ENCODE peak calls at places on chromosomes 13 and 19, in six cellular contexts. V, L, F, A, G and O are unnamed samples.

GRCh38 chr19:38417544-38418506 is 8.2 kb downstream of the RASGRP4 start:
- DNase-seq in V (peak), L (no peak), F (peak), A (peak), G (no peak), O (no peak)

GRCh38 chr13:61727714-61728275 is 312.1 kb upstream of the PCDH20 start:
- DNase-seq in V (no peak), L (no peak), F (peak), A (no peak), G (peak), O (no peak)

GRCh38 chr13:41017153-41017552 is 2.0 kb downstream of the ELF1 start:
- DNase-seq in V (peak), L (no peak), F (no peak), A (no peak), G (no peak), O (no peak)

GRCh38 chr13:112696001-112696868 is 6.4 kb downstream of the ATP11A start:
- DNase-seq in V (no peak), L (no peak), F (no peak), A (no peak), G (no peak), O (no peak)

GRCh38 chr13:29861694-29862110 is 11.3 kb upstream of the UBL3 start:
- DNase-seq in V (no peak), L (no peak), F (no peak), A (no peak), G (peak), O (peak)

GRCh38 chr13:76014618-76015315 is 378.6 kb downstream of the LMO7 start:
- DNase-seq in V (no peak), L (no peak), F (peak), A (no peak), G (peak), O (no peak)

GRCh38 chr19:46601318-46602224 is at the start of gene CALM3:
- DNase-seq in V (no peak), L (no peak), F (no peak), A (no peak), G (no peak), O (no peak)

GRCh38 chr13:100808330-100808729 is 133.7 kb upstream of the TMTC4 start:
- DNase-seq in V (no peak), L (no peak), F (no peak), A (no peak), G (no peak), O (no peak)

GRCh38 chr19:39655613-39656012 is at the start of gene LGALS16:
- DNase-seq in V (no peak), L (no peak), F (no peak), A (no peak), G (no peak), O (no peak)

GRCh38 chr19:32231020-32231419 is 114.4 kb upstream of the ZNF507 start:
- DNase-seq in V (no peak), L (no peak), F (no peak), A (no peak), G (no peak), O (no peak)

GRCh38 chr13:106513608-106514007 is 21.9 kb downstream of the EFNB2 start:
- DNase-seq in V (no peak), L (no peak), F (no peak), A (no peak), G (no peak), O (no peak)

GRCh38 chr13:76516013-76516412 is 370.2 kb downstream of the KCTD12 start:
- DNase-seq in V (no peak), L (no peak), F (peak), A (no peak), G (peak), O (peak)

GRCh38 chr13:51895906-51896888 is 34.4 kb downstream of the CCDC70 start:
- DNase-seq in V (peak), L (no peak), F (peak), A (no peak), G (peak), O (peak)

GRCh38 chr19:58451358-58452101 is at the start of gene ZNF324B:
- DNase-seq in V (peak), L (peak), F (peak), A (peak), G (peak), O (peak)

GRCh38 chr13:45209229-45209628 is 8.4 kb upstream of the KCTD4 start:
- DNase-seq in V (no peak), L (no peak), F (peak), A (no peak), G (peak), O (no peak)

GRCh38 chr19:32830231-32831014 is 39.1 kb downstream of the SLC7A9 start:
- DNase-seq in V (peak), L (no peak), F (peak), A (no peak), G (peak), O (peak)

GRCh38 chr13:52670726-52671125 is 18.1 kb downstream of the SUGT1 start:
- DNase-seq in V (no peak), L (no peak), F (no peak), A (no peak), G (no peak), O (no peak)

GRCh38 chr13:72774019-72774418 is 7.7 kb downstream of the DIS3 start:
- DNase-seq in V (no peak), L (no peak), F (peak), A (no peak), G (peak), O (peak)
- H3K4me3 ChIP-seq in V (no peak), L (no peak), F (no peak), A (no peak), G (no peak), O (no peak)

DNA sequence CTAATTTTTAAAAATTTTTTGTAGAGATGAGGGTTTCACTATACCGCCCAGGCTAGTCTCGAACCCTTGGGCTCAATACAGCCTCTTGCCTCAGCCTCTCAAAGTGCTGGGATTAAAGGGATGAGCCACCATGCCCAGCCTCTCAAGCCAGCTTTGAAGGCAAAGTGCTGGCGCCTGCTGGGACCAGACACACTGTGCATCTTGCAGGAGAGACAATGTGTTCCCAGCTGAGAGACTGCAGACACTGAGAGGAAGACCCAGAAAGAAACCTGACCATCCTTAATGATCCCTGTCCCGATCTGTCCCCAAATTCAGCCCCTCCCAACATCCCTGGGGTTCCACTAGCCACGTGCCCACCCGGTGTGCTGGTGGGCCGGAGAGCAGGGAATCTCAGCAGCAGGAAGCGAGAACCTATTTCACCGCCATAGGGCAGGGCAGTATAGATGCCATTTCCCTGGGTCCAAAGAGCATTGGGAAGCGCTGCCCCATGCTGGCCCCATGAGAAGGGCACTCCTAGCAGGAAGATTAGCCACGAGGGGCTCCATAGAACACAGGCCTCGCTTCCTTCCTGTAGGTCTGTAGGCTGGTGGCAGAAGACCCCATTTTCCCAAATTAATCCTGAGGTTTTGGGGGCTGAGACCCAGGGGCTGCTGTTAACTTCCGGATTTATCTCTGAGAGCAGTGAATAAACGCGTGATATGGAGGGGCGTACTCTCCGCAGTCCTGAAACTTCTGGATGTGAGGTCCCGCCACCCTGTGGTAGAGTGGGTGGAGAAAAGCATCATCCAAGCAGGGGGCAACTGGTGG is 968 bp downstream of the RAVER1 start:
- DNase-seq in V (no peak), L (no peak), F (no peak), A (no peak), G (no peak), O (no peak)
- TF ChIP-seq CTCF in V (no peak), L (no peak), F (no peak), A (no peak), G (no peak), O (peak)

GRCh38 chr19:1243768-1244692 is 2.5 kb downstream of the ATP5F1D start:
- DNase-seq in V (peak), L (peak), F (peak), A (peak), G (peak), O (no peak)
- H3K4me3 ChIP-seq in V (no peak), L (no peak), F (no peak), A (peak), G (peak), O (no peak)

GRCh38 chr19:19083413-19084178 is 19.8 kb downstream of the SLC25A42 start:
- DNase-seq in V (peak), L (no peak), F (no peak), A (peak), G (no peak), O (no peak)
- TF ChIP-seq CTCF in V (no peak), L (no peak), F (no peak), A (no peak), G (no peak), O (no peak)

GRCh38 chr19:55857149-55857548 is 20.8 kb downstream of the NLRP4 start:
- DNase-seq in V (no peak), L (no peak), F (no peak), A (no peak), G (no peak), O (no peak)
- H3K4me3 ChIP-seq in V (no peak), L (no peak), F (no peak), A (no peak), G (no peak), O (no peak)

GRCh38 chr19:51293571-51294210 is 17.8 kb upstream of the IGLON5 start:
- DNase-seq in V (no peak), L (no peak), F (no peak), A (no peak), G (no peak), O (no peak)
- TF ChIP-seq CTCF in V (no peak), L (no peak), F (no peak), A (no peak), G (no peak), O (no peak)

DNA sequence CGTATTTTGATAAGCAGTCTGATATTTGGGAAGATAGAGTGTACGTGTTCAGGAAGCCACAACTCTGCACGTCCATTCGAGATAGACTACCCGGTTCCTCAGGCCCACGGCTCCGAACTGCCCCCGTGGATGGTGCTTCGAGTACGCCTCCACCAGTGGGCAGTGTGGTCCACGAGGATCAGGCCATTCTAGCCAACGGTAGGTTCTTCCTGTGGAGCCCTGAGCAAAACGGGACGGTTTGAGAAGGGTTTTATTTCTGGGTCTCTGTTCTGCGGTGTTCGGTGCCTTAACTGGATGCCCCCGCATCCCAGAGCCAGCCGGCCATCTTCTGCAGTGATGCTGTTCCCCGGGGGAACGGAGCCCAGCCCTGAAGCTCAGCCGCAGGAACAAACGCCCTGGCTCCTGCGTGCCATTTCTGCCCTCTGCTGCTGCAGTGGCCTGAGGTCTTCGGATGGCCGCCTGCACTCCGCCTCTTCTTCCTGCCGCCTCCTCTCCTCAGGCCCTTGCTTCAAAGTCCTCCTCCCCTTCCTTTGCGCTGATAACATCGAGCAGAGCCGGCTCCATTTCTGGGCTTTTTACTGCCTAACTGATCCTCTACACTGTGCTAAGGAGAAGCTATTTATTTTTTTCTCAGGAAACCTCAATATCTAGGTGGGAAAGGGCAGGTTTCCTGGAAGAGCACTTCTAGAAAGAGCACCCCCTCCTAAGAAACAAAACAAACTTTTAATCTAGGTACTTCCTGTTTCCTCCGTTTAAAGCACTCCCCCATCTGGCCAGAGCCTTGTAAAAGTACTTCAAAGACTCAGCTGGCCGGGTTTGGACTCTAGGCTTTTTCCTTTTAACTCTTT is 36.2 kb upstream of the SLC46A3 start:
- DNase-seq in V (peak), L (no peak), F (peak), A (no peak), G (peak), O (no peak)
- H3K4me3 ChIP-seq in V (no peak), L (no peak), F (no peak), A (peak), G (no peak), O (no peak)

GRCh38 chr19:6100284-6100915 is 9.9 kb downstream of the RFX2 start:
- DNase-seq in V (peak), L (no peak), F (no peak), A (peak), G (no peak), O (no peak)
- TF ChIP-seq CTCF in V (no peak), L (no peak), F (no peak), A (no peak), G (no peak), O (no peak)

GRCh38 chr13:33583398-33583797 is 234.6 kb upstream of the RFC3 start:
- DNase-seq in V (no peak), L (no peak), F (no peak), A (no peak), G (no peak), O (no peak)

GRCh38 chr13:33577037-33577436 is 240.9 kb upstream of the RFC3 start:
- DNase-seq in V (no peak), L (no peak), F (peak), A (no peak), G (peak), O (no peak)

GRCh38 chr13:33578786-33579185 is 239.2 kb upstream of the RFC3 start:
- DNase-seq in V (no peak), L (no peak), F (peak), A (no peak), G (peak), O (no peak)

DNA sequence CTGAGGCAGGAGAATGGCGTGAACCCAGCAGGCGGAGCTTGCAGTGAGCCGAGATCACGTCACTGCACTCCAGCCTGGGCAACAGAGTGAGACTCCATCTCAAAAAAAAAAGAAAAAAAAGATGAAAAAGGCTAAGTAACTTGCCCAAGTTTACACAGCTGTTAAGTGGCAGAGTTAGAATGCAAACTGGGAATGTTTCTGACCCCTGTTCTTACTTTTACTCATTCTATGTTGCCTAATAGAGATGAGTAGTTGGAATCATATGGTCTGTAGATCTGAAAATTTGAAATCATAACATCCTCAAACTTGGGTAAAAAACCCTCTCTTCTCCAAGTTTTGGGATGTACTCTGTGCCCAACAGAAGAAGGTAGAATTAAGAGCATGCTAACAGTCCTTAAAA is 235.8 kb upstream of the RFC3 start:
- DNase-seq in V (no peak), L (no peak), F (peak), A (no peak), G (peak), O (no peak)
- H3K4me3 ChIP-seq in V (no peak), L (no peak), F (no peak), A (no peak), G (no peak), O (no peak)